ENCODE peak calls at places on chromosomes 11 and 22, in ten cellular contexts. W, E, O, I, K, D, M, H, Y and C are unnamed samples. For H3K9me3 and H3K4me1, the result is how much of the 10 kb centered on the place peaks cover.

GRCh38 chr11:96481204-96481603 is 91.4 kb downstream of the JRKL start:
- DNase-seq in W (no peak), E (no peak), O (no peak), I (no peak), K (no peak), D (no peak), M (no peak), H (no peak), Y (no peak), C (no peak)

GRCh38 chr11:115580927-115581680 is 76.9 kb upstream of the CADM1 start:
- DNase-seq in W (no peak), E (no peak), O (peak), I (peak), K (no peak), D (peak), M (no peak), H (no peak), Y (peak), C (peak)

GRCh38 chr11:61129608-61130523 is 27.6 kb downstream of the CD5 start:
- DNase-seq in W (peak), E (peak), O (peak), I (peak), K (peak), D (peak), M (peak), H (peak), Y (peak), C (peak)

GRCh38 chr22:50190182-50190951 is 4.7 kb downstream of the TRABD start:
- DNase-seq in W (peak), E (peak), O (peak), I (peak), K (peak), D (peak), M (peak), H (peak), Y (peak), C (no peak)

GRCh38 chr11:85724750-85725465 is 38.9 kb upstream of the CCDC89 start:
- DNase-seq in W (no peak), E (no peak), O (no peak), I (no peak), K (no peak), D (no peak), M (no peak), H (no peak), Y (no peak), C (no peak)

GRCh38 chr22:32416556-32417085 is 4.6 kb upstream of the RTCB start:
- DNase-seq in W (no peak), E (no peak), O (no peak), I (no peak), K (no peak), D (no peak), M (no peak), H (no peak), Y (no peak), C (no peak)

GRCh38 chr11:66366844-66367477 is 4.6 kb downstream of the SLC29A2 start:
- DNase-seq in W (no peak), E (no peak), O (no peak), I (no peak), K (no peak), D (no peak), M (no peak), H (no peak), Y (no peak), C (no peak)

GRCh38 chr11:112103446-112103845 is 16.8 kb downstream of the SDHD start:
- DNase-seq in W (no peak), E (no peak), O (no peak), I (no peak), K (no peak), D (no peak), M (no peak), H (no peak), Y (no peak), C (no peak)

GRCh38 chr22:42500164-42500835 is 19.3 kb downstream of the RRP7A start:
- DNase-seq in W (peak), E (peak), O (peak), I (peak), K (peak), D (peak), M (peak), H (peak), Y (peak), C (no peak)

GRCh38 chr11:86726118-86726748 is 53.8 kb upstream of the ME3 start:
- DNase-seq in W (no peak), E (no peak), O (no peak), I (no peak), K (no peak), D (peak), M (no peak), H (no peak), Y (no peak), C (no peak)

GRCh38 chr11:133945087-133945974 is 11.4 kb downstream of the IGSF9B start:
- DNase-seq in W (no peak), E (no peak), O (no peak), I (peak), K (peak), D (peak), M (peak), H (peak), Y (no peak), C (no peak)

GRCh38 chr22:32482708-32483107 is 8.1 kb downstream of the FBXO7 start:
- DNase-seq in W (no peak), E (no peak), O (no peak), I (no peak), K (no peak), D (peak), M (no peak), H (no peak), Y (no peak), C (no peak)

GRCh38 chr11:25615076-25615475 is 716.9 kb upstream of the ANO3 start:
- DNase-seq in W (no peak), E (no peak), O (no peak), I (no peak), K (no peak), D (no peak), M (no peak), H (no peak), Y (no peak), C (no peak)

GRCh38 chr11:120780239-120780638 is 243.7 kb upstream of the TBCEL start:
- DNase-seq in W (no peak), E (no peak), O (no peak), I (no peak), K (no peak), D (peak), M (no peak), H (no peak), Y (no peak), C (no peak)

GRCh38 chr11:105923814-105924213 is 98.2 kb downstream of the MSANTD4 start:
- DNase-seq in W (no peak), E (no peak), O (no peak), I (no peak), K (no peak), D (peak), M (no peak), H (no peak), Y (no peak), C (no peak)

GRCh38 chr11:106464728-106465127 is 387.3 kb downstream of the AASDHPPT start:
- DNase-seq in W (no peak), E (no peak), O (no peak), I (no peak), K (no peak), D (no peak), M (no peak), H (no peak), Y (no peak), C (no peak)

GRCh38 chr11:65655570-65656332 is 7.0 kb downstream of the RELA start:
- DNase-seq in W (no peak), E (no peak), O (no peak), I (peak), K (peak), D (no peak), M (no peak), H (no peak), Y (peak), C (no peak)

GRCh38 chr11:29606596-29606995 is 410.2 kb downstream of the KCNA4 start:
- DNase-seq in W (no peak), E (no peak), O (no peak), I (no peak), K (no peak), D (no peak), M (no peak), H (no peak), Y (no peak), C (no peak)

GRCh38 chr11:115126515-115127208 is 377.6 kb downstream of the CADM1 start:
- DNase-seq in W (no peak), E (no peak), O (no peak), I (no peak), K (no peak), D (no peak), M (no peak), H (no peak), Y (no peak), C (no peak)

GRCh38 chr11:12150831-12151382 is 40.5 kb downstream of the MICAL2 start:
- DNase-seq in W (peak), E (no peak), O (no peak), I (no peak), K (no peak), D (peak), M (no peak), H (no peak), Y (no peak), C (no peak)

GRCh38 chr11:134267966-134268365 is 8.2 kb upstream of the GLB1L3 start:
- DNase-seq in W (no peak), E (no peak), O (no peak), I (no peak), K (no peak), D (peak), M (no peak), H (no peak), Y (no peak), C (no peak)

GRCh38 chr11:43981006-43981405 is 38.6 kb downstream of the C11orf96 start:
- DNase-seq in W (no peak), E (no peak), O (no peak), I (no peak), K (no peak), D (no peak), M (no peak), H (no peak), Y (no peak), C (no peak)

GRCh38 chr11:15720460-15720859 is 605.7 kb downstream of the INSC start:
- DNase-seq in W (no peak), E (no peak), O (no peak), I (no peak), K (no peak), D (peak), M (no peak), H (no peak), Y (no peak), C (no peak)

GRCh38 chr11:116697639-116698038 is 75.1 kb downstream of the BUD13 start:
- DNase-seq in W (no peak), E (no peak), O (peak), I (no peak), K (no peak), D (no peak), M (no peak), H (peak), Y (no peak), C (no peak)

GRCh38 chr11:128802358-128802981 is 64.6 kb downstream of the KCNJ1 start:
- DNase-seq in W (no peak), E (peak), O (no peak), I (peak), K (no peak), D (no peak), M (no peak), H (no peak), Y (peak), C (no peak)

GRCh38 chr11:18012314-18012905 is 437 bp downstream of the SERGEF start:
- DNase-seq in W (no peak), E (no peak), O (peak), I (peak), K (peak), D (peak), M (no peak), H (no peak), Y (peak), C (peak)

GRCh38 chr22:34638128-34638527 is 427.8 kb upstream of the ISX start:
- DNase-seq in W (no peak), E (no peak), O (no peak), I (no peak), K (no peak), D (no peak), M (no peak), H (no peak), Y (no peak), C (no peak)

DNA sequence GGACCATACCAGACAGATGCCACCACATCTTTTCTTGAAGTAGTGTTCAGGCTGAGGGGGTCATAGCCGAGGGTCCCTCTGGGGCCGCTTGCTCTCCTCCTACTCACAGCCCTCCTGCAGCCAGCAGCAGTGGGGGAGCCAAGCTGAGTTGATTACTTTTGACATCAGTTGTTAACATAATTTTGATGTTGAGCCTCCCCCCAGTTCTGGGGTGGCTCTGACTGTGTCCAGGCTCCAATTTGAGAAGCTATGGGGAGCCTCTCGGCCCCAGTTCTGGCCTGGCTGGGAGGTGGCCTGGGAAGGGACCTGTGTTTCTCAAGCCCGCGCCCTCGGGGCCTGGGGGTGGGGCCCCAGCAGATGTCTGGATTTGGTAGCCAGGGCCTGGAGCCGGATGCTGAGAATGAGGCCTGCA is 48.0 kb downstream of the KCNQ1OT1 start:
- DNase-seq in W (peak), E (no peak), O (no peak), I (peak), K (no peak), D (no peak), M (no peak), H (no peak), Y (no peak), C (no peak)
- H3K9me3 ChIP-seq in W (under half), E (under half), O (under half), I (under half), K (under half), D (under half), M (under half), H (under half), Y (under half), C (half or more)

GRCh38 chr22:26707581-26707980 is 50.2 kb downstream of the MIAT start:
- DNase-seq in W (no peak), E (no peak), O (no peak), I (no peak), K (no peak), D (peak), M (no peak), H (no peak), Y (no peak), C (no peak)

GRCh38 chr22:26707090-26707489 is 49.7 kb downstream of the MIAT start:
- DNase-seq in W (no peak), E (no peak), O (no peak), I (no peak), K (no peak), D (peak), M (no peak), H (no peak), Y (no peak), C (no peak)

GRCh38 chr22:26709617-26710390 is 52.4 kb downstream of the MIAT start:
- DNase-seq in W (no peak), E (no peak), O (no peak), I (no peak), K (no peak), D (peak), M (no peak), H (no peak), Y (no peak), C (no peak)

GRCh38 chr22:26711205-26711958 is 54.0 kb downstream of the MIAT start:
- DNase-seq in W (no peak), E (no peak), O (no peak), I (no peak), K (no peak), D (no peak), M (no peak), H (no peak), Y (no peak), C (no peak)

DNA sequence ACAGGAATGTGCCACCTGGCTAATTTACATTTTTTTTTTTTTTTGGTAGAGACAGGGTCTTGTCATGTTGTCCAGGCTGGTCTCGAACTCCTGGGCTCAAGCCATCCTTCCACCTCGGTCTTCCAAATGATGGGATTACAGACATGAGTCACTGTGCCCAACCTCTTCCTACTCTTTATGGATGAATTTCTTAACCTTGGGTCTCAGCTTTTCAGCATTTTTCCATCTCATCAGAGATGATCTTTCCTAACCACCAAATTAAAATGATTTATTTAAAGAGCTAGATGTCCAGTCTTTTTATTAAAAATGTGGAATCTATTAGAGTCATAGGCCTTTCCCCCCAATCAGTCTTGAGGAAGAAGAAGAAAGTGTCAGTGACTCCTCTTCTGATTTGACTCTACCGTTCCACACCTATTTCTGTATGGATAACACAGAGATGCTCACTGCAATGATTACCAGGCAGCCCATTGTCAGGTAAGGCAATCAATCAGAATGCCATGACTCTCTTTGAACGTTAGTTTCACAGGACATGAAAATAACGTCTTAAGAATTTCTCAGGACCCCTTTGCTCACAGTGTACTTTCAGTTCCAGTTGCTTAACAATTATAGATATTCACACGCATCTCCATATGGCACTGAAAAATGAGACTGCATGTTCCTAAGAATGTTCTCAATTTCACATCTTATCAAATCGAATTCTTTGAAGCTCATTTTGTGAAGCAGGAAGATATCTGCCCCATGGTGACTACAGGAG is 51.0 kb downstream of the MIAT start:
- DNase-seq in W (no peak), E (no peak), O (no peak), I (no peak), K (no peak), D (peak), M (no peak), H (no peak), Y (no peak), C (no peak)
- H3K4me1 ChIP-seq in W (under half), E (under half), O (under half), I (under half), K (under half), D (under half), M (under half), H (under half), Y (under half), C (under half)

GRCh38 chr11:64419257-64419790 is 60.4 kb downstream of the RPS6KA4 start:
- DNase-seq in W (no peak), E (no peak), O (no peak), I (no peak), K (no peak), D (no peak), M (no peak), H (no peak), Y (no peak), C (no peak)
- H3K9me3 ChIP-seq in W (under half), E (under half), O (under half), I (under half), K (under half), D (under half), M (under half), H (under half), Y (under half), C (under half)

DNA sequence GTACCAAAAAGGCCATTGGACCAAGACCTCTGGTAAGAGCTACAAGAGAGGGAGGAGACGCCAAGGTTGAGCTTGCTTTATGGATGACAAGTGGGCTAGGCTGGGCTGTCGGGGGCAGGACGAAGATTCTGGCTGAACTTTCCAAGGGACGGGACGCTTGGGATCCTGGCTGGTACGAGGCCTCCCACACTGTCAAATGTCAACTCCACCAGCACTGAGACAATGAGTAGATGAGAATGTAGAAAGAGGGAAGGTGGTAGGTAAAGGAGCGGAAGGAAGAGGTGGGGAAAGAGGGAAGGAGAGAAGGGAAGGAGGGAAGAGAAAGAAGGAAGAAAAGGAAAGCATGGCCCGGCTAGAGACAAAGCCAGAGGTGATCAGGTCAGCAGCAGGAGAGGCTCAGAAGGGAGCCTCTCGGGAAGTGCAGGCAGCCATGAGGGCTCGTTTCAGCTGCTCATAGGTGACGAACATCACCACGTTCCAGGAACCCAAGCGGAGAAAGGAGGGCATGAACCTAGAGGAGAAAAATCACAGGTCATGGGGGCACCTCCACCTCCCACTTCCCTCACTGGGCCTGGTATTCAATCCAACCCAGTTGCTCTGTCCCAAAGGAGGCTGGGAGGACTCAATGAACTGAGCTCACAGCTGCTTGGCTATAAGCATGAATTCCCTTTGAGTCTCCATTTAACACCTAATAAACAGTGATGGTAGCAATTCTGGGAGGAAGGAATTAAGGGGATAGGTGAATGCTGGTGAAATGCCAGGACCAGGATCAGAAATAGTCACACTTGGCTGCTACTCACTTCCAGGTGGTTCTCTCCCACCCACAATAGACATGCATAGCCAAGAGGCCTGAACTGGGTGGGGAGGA is 7.8 kb downstream of the UCP2 start:
- DNase-seq in W (no peak), E (no peak), O (peak), I (no peak), K (no peak), D (no peak), M (no peak), H (no peak), Y (no peak), C (peak)
- H3K4me1 ChIP-seq in W (under half), E (under half), O (under half), I (under half), K (under half), D (under half), M (half or more), H (under half), Y (under half), C (under half)

DNA sequence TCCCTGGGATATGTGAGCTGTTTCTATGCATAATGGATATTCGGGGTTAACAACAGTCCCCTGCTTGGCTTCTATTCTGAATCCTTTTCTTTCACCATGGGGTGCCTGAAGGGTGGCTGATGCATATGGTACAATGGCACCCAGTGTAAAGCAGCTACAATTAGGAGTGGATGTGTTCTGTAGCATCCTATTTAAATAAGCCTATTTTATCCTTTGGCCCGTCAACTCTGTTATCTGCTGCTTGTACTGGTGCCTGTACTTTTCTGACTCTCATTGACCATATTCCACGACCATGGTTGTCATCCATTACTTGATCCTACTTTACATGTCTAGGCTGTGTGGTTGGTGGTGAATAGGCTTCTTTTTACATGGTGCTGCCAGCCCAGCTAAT is 1.3 kb downstream of the TUG1 start:
- DNase-seq in W (no peak), E (no peak), O (no peak), I (no peak), K (no peak), D (no peak), M (no peak), H (no peak), Y (no peak), C (no peak)
- H3K9me3 ChIP-seq in W (under half), E (under half), O (under half), I (under half), K (under half), D (under half), M (under half), H (under half), Y (under half), C (under half)

GRCh38 chr11:118908931-118909618 is 16.7 kb downstream of the BCL9L start:
- DNase-seq in W (peak), E (peak), O (peak), I (peak), K (peak), D (peak), M (no peak), H (no peak), Y (peak), C (peak)

GRCh38 chr11:118909619-118910308 is 16.0 kb downstream of the BCL9L start:
- DNase-seq in W (no peak), E (no peak), O (no peak), I (no peak), K (no peak), D (no peak), M (no peak), H (no peak), Y (no peak), C (no peak)

GRCh38 chr11:118907749-118908106 is 18.0 kb downstream of the BCL9L start:
- DNase-seq in W (peak), E (peak), O (no peak), I (no peak), K (no peak), D (no peak), M (no peak), H (no peak), Y (no peak), C (peak)

GRCh38 chr11:118907051-118907748 is 18.5 kb downstream of the BCL9L start:
- DNase-seq in W (peak), E (peak), O (peak), I (peak), K (peak), D (peak), M (peak), H (peak), Y (peak), C (peak)

GRCh38 chr11:118908264-118908663 is 17.5 kb downstream of the BCL9L start:
- DNase-seq in W (peak), E (no peak), O (no peak), I (no peak), K (no peak), D (no peak), M (no peak), H (no peak), Y (no peak), C (peak)
- H3K4me1 ChIP-seq in W (half or more), E (half or more), O (under half), I (half or more), K (under half), D (half or more), M (half or more), H (under half), Y (half or more), C (half or more)